ENCODE peak calls at places on chromosomes 7 and 10, in four cellular contexts. K is NCI-H2081 treated with DMSO at 0.1 percent for 48 hours; T is activated T-helper 1 cell treated with anti-CD3 and anti-CD28 coated beads, Interleukin-12 subunit alpha, Interleukin-12 subunit beta, Interleukin-2, Interleukin-4 antibody, amounts not matched to agents 30 ng/mL and 10 ng/mL and 1 ng/mL, durations not matched to agents 14 hours and 24 hours and 36 hours; Z is HT1080. H is an unnamed sample.
A peak's percentile ranks its signal among the peaks of the same experiment; 100 is the strongest.

GRCh38 chr10:132308588-132309451 is 1.1 kb upstream of the STK32C start:
- DNase-seq in T (no peak), Z (no peak), K (no peak), H (no peak)

GRCh38 chr10:35413985-35414861 is 77.9 kb downstream of the CCNY start:
- DNase-seq in K (no peak), T (no peak), Z (peak; percentile 12), H (no peak)

GRCh38 chr7:25913574-25914224 is 238.3 kb upstream of the NFE2L3 start:
- DNase-seq in K (peak; percentile 65), Z (no peak), T (no peak), H (no peak)

GRCh38 chr10:10973310-10973709 is 44.4 kb upstream of the CELF2 start:
- DNase-seq in K (no peak), T (no peak), Z (no peak), H (no peak)

GRCh38 chr10:124000792-124001201 is 92.6 kb downstream of the CHST15 start:
- DNase-seq in K (no peak), Z (peak; percentile 83), T (no peak), H (no peak)

GRCh38 chr7:668139-668871 is 58.2 kb upstream of the DNAAF5 start:
- DNase-seq in K (no peak), Z (no peak), T (no peak), H (no peak)

GRCh38 chr7:100678291-100678984 is 4.9 kb downstream of the GNB2 start:
- DNase-seq in Z (no peak), K (no peak), T (no peak), H (no peak)

GRCh38 chr10:28442375-28442774 is 90.5 kb upstream of the WAC start:
- DNase-seq in Z (no peak), K (no peak), T (no peak), H (no peak)

GRCh38 chr7:135712182-135712782 is 15.7 kb downstream of the SLC13A4 start:
- DNase-seq in Z (no peak), K (peak; percentile 27), T (no peak), H (no peak)

GRCh38 chr10:22386396-22386928 is 41.2 kb downstream of the SPAG6 start:
- DNase-seq in K (no peak), Z (no peak), T (no peak), H (no peak)

GRCh38 chr7:130901209-130901783 is 167.3 kb upstream of the KLF14 start:
- DNase-seq in Z (no peak), K (no peak), T (no peak), H (no peak)

GRCh38 chr10:13099666-13100348 is at the start of gene OPTN:
- DNase-seq in T (peak; percentile 73), K (no peak), Z (peak; percentile 77), H (no peak)

H was measured in HL-60.